ENCODE peak calls at places on chromosomes 13 and 19, in six cellular contexts. H, W, S, Y, F and R are unnamed samples.

GRCh38 chr13:69737129-69737935 is 370.3 kb upstream of the ATXN8OS start:
- DNase-seq in H (no peak), W (peak), S (no peak), Y (no peak), F (no peak), R (no peak)

GRCh38 chr13:96898212-96898611 is 96.1 kb downstream of the OXGR1 start:
- DNase-seq in H (no peak), W (peak), S (peak), Y (peak), F (no peak), R (no peak)

GRCh38 chr19:5960005-5961001 is 17.6 kb downstream of the RANBP3 start:
- DNase-seq in H (no peak), W (no peak), S (no peak), Y (no peak), F (no peak), R (no peak)

GRCh38 chr13:90232291-90232690 is 1115.2 kb upstream of the MIR17HG start:
- DNase-seq in H (no peak), W (no peak), S (no peak), Y (peak), F (no peak), R (no peak)

GRCh38 chr19:16076154-16076957 is at the start of gene TPM4:
- DNase-seq in H (peak), W (peak), S (peak), Y (peak), F (peak), R (peak)

GRCh38 chr19:48415395-48415794 is 21.9 kb downstream of the GRIN2D start:
- DNase-seq in H (peak), W (peak), S (peak), Y (peak), F (peak), R (peak)

GRCh38 chr13:73254827-73255226 is 196.0 kb downstream of the KLF5 start:
- DNase-seq in H (no peak), W (no peak), S (no peak), Y (peak), F (no peak), R (no peak)

GRCh38 chr19:17049711-17050280 is 23.2 kb upstream of the CPAMD8 start:
- DNase-seq in H (no peak), W (no peak), S (peak), Y (peak), F (no peak), R (no peak)

GRCh38 chr19:1173160-1173844 is 766 bp downstream of the SBNO2 start:
- DNase-seq in H (no peak), W (no peak), S (peak), Y (peak), F (no peak), R (no peak)

GRCh38 chr13:68304287-68304893 is 1074.3 kb upstream of the PCDH9 start:
- DNase-seq in H (no peak), W (peak), S (peak), Y (peak), F (no peak), R (no peak)

GRCh38 chr19:41225238-41226052 is 6.4 kb downstream of the AXL start:
- DNase-seq in H (no peak), W (no peak), S (peak), Y (peak), F (peak), R (no peak)

GRCh38 chr19:33950141-33950805 is 153.6 kb downstream of the KCTD15 start:
- DNase-seq in H (no peak), W (no peak), S (no peak), Y (no peak), F (no peak), R (no peak)

GRCh38 chr13:107450931-107451330 is 764.4 kb downstream of the LIG4 start:
- DNase-seq in H (no peak), W (no peak), S (peak), Y (peak), F (no peak), R (no peak)

GRCh38 chr13:30881931-30882899 is 23.9 kb upstream of the MEDAG start:
- DNase-seq in H (no peak), W (no peak), S (peak), Y (no peak), F (no peak), R (no peak)

GRCh38 chr13:73687087-73687486 is 447.1 kb downstream of the KLF12 start:
- DNase-seq in H (no peak), W (no peak), S (no peak), Y (no peak), F (no peak), R (no peak)

GRCh38 chr13:85528578-85529215 is 270.5 kb downstream of the SLITRK6 start:
- DNase-seq in H (no peak), W (no peak), S (peak), Y (peak), F (no peak), R (no peak)

GRCh38 chr19:40603071-40603718 is 2.0 kb downstream of the LTBP4 start:
- DNase-seq in H (no peak), W (peak), S (peak), Y (no peak), F (no peak), R (no peak)

GRCh38 chr13:96652506-96652905 is 341.8 kb downstream of the OXGR1 start:
- DNase-seq in H (no peak), W (no peak), S (no peak), Y (peak), F (no peak), R (no peak)

GRCh38 chr19:35037716-35038622 is 3.6 kb upstream of the HPN start:
- DNase-seq in H (no peak), W (peak), S (no peak), Y (no peak), F (no peak), R (no peak)

GRCh38 chr19:4213116-4213515 is 16.2 kb upstream of the EBI3 start:
- DNase-seq in H (no peak), W (no peak), S (no peak), Y (no peak), F (no peak), R (no peak)

GRCh38 chr13:62747152-62747551 is 1331.5 kb upstream of the PCDH20 start:
- DNase-seq in H (no peak), W (no peak), S (no peak), Y (no peak), F (no peak), R (no peak)

GRCh38 chr13:112443191-112444000 is 67.2 kb downstream of the SPACA7 start:
- DNase-seq in H (no peak), W (peak), S (no peak), Y (no peak), F (no peak), R (no peak)

GRCh38 chr19:50725218-50725931 is 2.2 kb downstream of the CLEC11A start:
- DNase-seq in H (no peak), W (peak), S (no peak), Y (no peak), F (no peak), R (no peak)